ENCODE peak calls at places on chromosomes 13 and 19, in eight cellular contexts. R, A, V, B, W, F, I and U are unnamed samples.

GRCh38 chr13:35953537-35954206 is 177.5 kb downstream of the DCLK1 start:
- DNase-seq in A (no peak), F (no peak), V (peak), I (peak), R (peak), W (peak), B (peak), U (peak)

GRCh38 chr19:1471514-1472107 is 7.4 kb downstream of the C19orf25 start:
- DNase-seq in R (no peak), V (no peak), F (no peak), A (peak), B (no peak), I (no peak), W (no peak), U (peak)

GRCh38 chr19:14056741-14057356 is 5.0 kb downstream of the PALM3 start:
- DNase-seq in F (no peak), I (no peak), B (no peak), W (no peak), A (no peak), R (no peak), V (no peak), U (no peak)

GRCh38 chr19:37990362-37990761 is 83.4 kb downstream of the SIPA1L3 start:
- DNase-seq in W (no peak), V (no peak), R (no peak), B (peak), I (no peak), A (no peak), F (no peak), U (no peak)

GRCh38 chr19:2549701-2550191 is 73.8 kb downstream of the GADD45B start:
- DNase-seq in B (peak), I (peak), F (peak), V (no peak), R (no peak), W (no peak), A (no peak), U (no peak)

GRCh38 chr13:99356216-99357089 is 49.3 kb upstream of the GPR183 start:
- DNase-seq in R (no peak), A (no peak), I (peak), W (peak), V (peak), F (no peak), B (peak), U (no peak)

GRCh38 chr19:34148672-34149185 is 23.6 kb upstream of the LSM14A start:
- DNase-seq in R (no peak), A (no peak), I (no peak), V (no peak), F (no peak), W (no peak), B (no peak), U (no peak)

GRCh38 chr13:97030705-97031452 is 36.6 kb upstream of the OXGR1 start:
- DNase-seq in B (peak), I (no peak), F (no peak), R (peak), A (no peak), W (peak), V (no peak), U (no peak)

GRCh38 chr13:23384111-23384510 is 49.4 kb downstream of the SACS start:
- DNase-seq in F (no peak), I (no peak), W (no peak), R (no peak), B (peak), A (no peak), V (no peak), U (no peak)

GRCh38 chr13:94776956-94777355 is 64.6 kb upstream of the SOX21 start:
- DNase-seq in V (no peak), F (no peak), R (no peak), W (no peak), B (no peak), A (no peak), I (no peak), U (no peak)

GRCh38 chr13:94778986-94779385 is 66.6 kb upstream of the SOX21 start:
- DNase-seq in I (no peak), R (no peak), A (no peak), W (no peak), B (no peak), V (no peak), F (no peak), U (no peak)

GRCh38 chr13:94776300-94776699 is 64.0 kb upstream of the SOX21 start:
- DNase-seq in W (no peak), F (no peak), B (no peak), R (no peak), V (no peak), I (no peak), A (no peak), U (no peak)

GRCh38 chr13:94780421-94780820 is 68.1 kb upstream of the SOX21 start:
- DNase-seq in A (no peak), F (no peak), W (no peak), I (no peak), V (no peak), B (no peak), R (no peak), U (no peak)

DNA sequence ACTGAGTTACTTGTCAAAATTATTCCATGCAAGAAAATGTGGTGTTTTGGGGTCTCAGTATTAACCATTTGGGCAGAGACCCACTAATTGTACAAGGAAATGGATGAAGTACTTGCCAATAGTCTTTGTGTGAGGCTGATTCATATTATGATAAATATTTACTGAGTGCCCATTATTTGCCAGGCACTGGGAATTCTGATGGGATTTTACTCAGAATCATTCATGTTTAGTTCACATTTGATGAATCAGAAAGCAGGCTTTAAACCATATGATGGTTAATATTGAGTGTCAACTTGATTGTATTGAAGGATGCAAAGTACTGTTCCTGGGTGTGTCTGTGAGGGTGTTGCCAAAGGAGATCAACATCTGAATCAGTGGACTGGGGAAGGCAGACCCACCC is 66.2 kb upstream of the SOX21 start:
- DNase-seq in R (no peak), F (no peak), A (no peak), B (no peak), W (no peak), V (no peak), I (no peak), U (no peak)
- TF ChIP-seq CTCF in R (no peak), F (no peak), A (no peak), B (no peak), W (no peak), V (no peak), I (no peak), U (no peak)

GRCh38 chr13:21913010-21913409 is 242.1 kb downstream of the FGF9 start:
- DNase-seq in I (no peak), W (no peak), V (no peak), R (no peak), F (no peak), B (no peak), A (no peak), U (peak)
- TF ChIP-seq CTCF in I (no peak), W (no peak), V (no peak), R (no peak), F (no peak), B (no peak), A (no peak), U (peak)

GRCh38 chr13:110057052-110057451 is 249.9 kb downstream of the COL4A1 start:
- DNase-seq in F (no peak), A (no peak), V (no peak), R (no peak), W (no peak), B (no peak), I (no peak), U (no peak)
- TF ChIP-seq CTCF in F (no peak), A (no peak), V (no peak), R (no peak), W (no peak), B (no peak), I (no peak), U (no peak)

DNA sequence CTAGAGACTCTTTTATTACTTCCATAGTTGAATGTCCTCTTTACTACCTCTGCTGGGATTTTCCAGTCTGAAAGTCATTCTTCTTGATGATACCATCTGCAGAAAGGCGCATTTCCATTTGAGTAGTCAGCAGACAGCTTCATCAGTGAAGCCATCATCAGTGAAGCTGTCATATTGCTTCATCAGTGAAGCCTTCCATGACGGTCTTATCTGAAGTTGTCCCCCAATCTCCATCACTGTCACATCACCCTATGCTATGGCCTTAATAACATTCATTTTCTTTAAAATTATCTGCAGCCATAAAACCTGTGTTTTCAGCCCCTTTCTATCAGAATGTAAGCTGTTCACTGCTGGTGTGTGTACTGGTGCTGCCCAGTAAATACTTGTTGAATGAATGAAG is 151.6 kb downstream of the B3GLCT start:
- DNase-seq in W (no peak), I (no peak), A (no peak), F (no peak), V (no peak), B (no peak), R (no peak), U (no peak)
- TF ChIP-seq CTCF in W (no peak), I (no peak), A (no peak), F (no peak), V (no peak), B (no peak), R (no peak), U (no peak)

GRCh38 chr13:19927117-19927734 is 31.3 kb upstream of the ZMYM2 start:
- DNase-seq in V (no peak), A (no peak), R (no peak), B (peak), F (no peak), I (peak), W (peak), U (no peak)
- TF ChIP-seq CTCF in V (no peak), A (no peak), R (peak), B (peak), F (peak), I (peak), W (no peak), U (no peak)

DNA sequence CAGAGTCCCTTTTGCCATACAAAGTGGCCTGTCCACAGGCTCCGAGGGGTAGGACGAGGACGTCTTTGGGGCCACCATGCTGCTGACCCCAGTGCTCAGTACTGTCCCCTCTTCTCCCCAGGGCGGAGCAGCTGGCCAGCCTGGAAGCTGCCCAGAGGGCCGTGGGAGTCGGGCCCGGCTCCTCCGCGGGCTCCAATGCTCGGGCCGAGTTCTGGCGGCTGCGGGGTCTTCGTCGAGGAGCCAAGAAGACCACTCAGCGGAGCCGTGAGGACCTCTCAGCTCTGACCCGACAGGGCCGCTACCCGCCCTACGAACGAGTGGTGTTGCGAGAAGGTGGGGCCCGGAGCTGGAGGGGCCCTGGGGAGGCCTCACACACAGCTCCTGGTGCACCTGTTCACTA is 21.1 kb downstream of the APBA3 start:
- DNase-seq in R (no peak), B (no peak), I (no peak), A (no peak), V (no peak), W (no peak), F (no peak), U (no peak)
- TF ChIP-seq CTCF in R (no peak), B (no peak), I (no peak), A (no peak), V (no peak), W (no peak), F (no peak), U (no peak)